ENCODE peak calls at places on chromosomes 11 and 22, in four cellular contexts. G, Y, W and U are unnamed samples.

GRCh38 chr22:46083383-46084350 is 66.7 kb upstream of the PPARA start:
- DNase-seq in W (no peak), G (no peak), Y (no peak), U (no peak)

GRCh38 chr11:27254744-27255446 is 108.1 kb downstream of the CCDC34 start:
- DNase-seq in Y (no peak), W (no peak), G (no peak), U (peak)

GRCh38 chr11:2094354-2095197 is 44.6 kb downstream of the IGF2 start:
- DNase-seq in G (no peak), W (no peak), Y (no peak), U (no peak)

GRCh38 chr11:48087422-48087821 is 107.1 kb downstream of the PTPRJ start:
- DNase-seq in W (no peak), G (no peak), Y (no peak), U (no peak)

GRCh38 chr22:19289475-19290161 is 1.9 kb downstream of the CLTCL1 start:
- DNase-seq in W (no peak), Y (no peak), G (no peak), U (no peak)

GRCh38 chr11:102187416-102188125 is 77.3 kb downstream of the YAP1 start:
- DNase-seq in G (no peak), Y (no peak), W (no peak), U (peak)

GRCh38 chr11:62552931-62553838 is 6.6 kb upstream of the AHNAK start:
- DNase-seq in Y (peak), W (peak), G (no peak), U (peak)

GRCh38 chr11:28343304-28344233 is 235.4 kb downstream of the METTL15 start:
- DNase-seq in Y (peak), W (no peak), G (no peak), U (peak)

GRCh38 chr22:32736746-32737145 is 64.8 kb upstream of the TIMP3 start:
- DNase-seq in Y (no peak), W (no peak), G (no peak), U (no peak)

GRCh38 chr11:60992842-60993409 is 21.4 kb downstream of the CD6 start:
- DNase-seq in G (peak), W (no peak), Y (no peak), U (no peak)

GRCh38 chr22:23749747-23750373 is 1.1 kb downstream of the ZNF70 start:
- DNase-seq in Y (no peak), W (no peak), G (no peak), U (no peak)

GRCh38 chr22:38014083-38014482 is 29.7 kb upstream of the SOX10 start:
- DNase-seq in W (no peak), Y (no peak), G (no peak), U (no peak)

GRCh38 chr22:39594411-39594810 is 23.9 kb downstream of the CACNA1I start:
- DNase-seq in G (no peak), Y (no peak), W (no peak), U (no peak)

GRCh38 chr11:61754534-61755482 is 2.4 kb downstream of the MYRF start:
- DNase-seq in G (no peak), Y (no peak), W (no peak), U (no peak)

GRCh38 chr22:47672526-47672925 is 910.1 kb downstream of the TBC1D22A start:
- DNase-seq in W (no peak), Y (no peak), G (no peak), U (no peak)

GRCh38 chr11:68903288-68903630 is 373 bp downstream of the MRPL21 start:
- DNase-seq in G (no peak), W (no peak), Y (no peak), U (no peak)